ENCODE peak calls at places on chromosomes 2 and 18, in ten cellular contexts. X is Peyer's patch, S is IMR-90, P is HCT116, C is K562, H is heart left ventricle, U is gastrocnemius medialis, O is erythroblast, W is right lobe of liver, N is esophagus squamous epithelium. V is an unnamed sample.

GRCh38 chr2:424306-425172 is 136.6 kb upstream of the ALKAL2 start:
- DNase-seq in U (no peak), O (no peak), W (no peak), S (no peak), N (no peak), X (no peak), P (no peak), C (no peak), H (no peak), V (no peak)

GRCh38 chr18:31274915-31275314 is 43.0 kb upstream of the DSG1 start:
- DNase-seq in X (no peak), S (no peak), C (no peak), H (peak; percentile 72), U (no peak), W (peak; percentile 71), P (peak; percentile 66), N (no peak), O (no peak), V (no peak)

GRCh38 chr18:51757525-51757924 is 560.0 kb upstream of the MEX3C start:
- DNase-seq in C (no peak), P (no peak), S (no peak), O (no peak), H (no peak), N (no peak), U (no peak), X (no peak), W (no peak), V (no peak)

GRCh38 chr2:189585357-189585756 is 4.8 kb upstream of the SLC40A1 start:
- DNase-seq in N (no peak), W (no peak), S (no peak), X (no peak), H (no peak), U (no peak), P (no peak), C (no peak), O (no peak), V (no peak)

GRCh38 chr2:157830696-157831570 is 45.2 kb downstream of the ACVR1 start:
- DNase-seq in C (no peak), P (peak; percentile 67), S (peak; percentile 97), U (peak; percentile 48), X (no peak), O (peak; percentile 58), N (no peak), H (no peak), W (no peak), V (no peak)

GRCh38 chr2:1517786-1518500 is 104.7 kb downstream of the TPO start:
- DNase-seq in P (no peak), W (peak; percentile 38), X (no peak), N (no peak), H (no peak), C (no peak), O (no peak), U (no peak), S (no peak), V (no peak)

GRCh38 chr18:77004555-77005380 is 127.8 kb downstream of the MBP start:
- DNase-seq in H (no peak), O (no peak), W (no peak), N (no peak), X (no peak), C (no peak), U (no peak), S (no peak), P (no peak), V (no peak)

GRCh38 chr18:43022874-43023273 is 92.6 kb downstream of the RIT2 start:
- DNase-seq in U (no peak), H (no peak), N (no peak), O (no peak), C (no peak), S (no peak), P (no peak), W (no peak), X (no peak), V (no peak)

GRCh38 chr2:226030369-226031077 is 631.0 kb downstream of the NYAP2 start:
- DNase-seq in P (peak; percentile 47), U (no peak), H (no peak), N (no peak), C (no peak), W (no peak), O (no peak), S (no peak), X (no peak), V (no peak)

GRCh38 chr2:131112477-131113027 is 7.4 kb downstream of the PLEKHB2 start:
- DNase-seq in N (no peak), H (no peak), W (no peak), X (no peak), S (peak; percentile 26), C (no peak), P (no peak), U (no peak), O (no peak), V (no peak)

GRCh38 chr2:158761626-158762025 is 33.5 kb upstream of the DAPL1 start:
- DNase-seq in C (no peak), H (no peak), U (no peak), X (no peak), N (no peak), O (no peak), P (no peak), S (peak; percentile 27), W (no peak), V (no peak)

GRCh38 chr18:80147037-80147417 is 38.0 kb downstream of the ADNP2 start:
- DNase-seq in P (no peak), C (no peak), U (no peak), W (no peak), H (no peak), X (no peak), O (no peak), S (no peak), N (no peak), V (no peak)

GRCh38 chr18:22933958-22934423 is 863 bp downstream of the RBBP8 start:
- DNase-seq in U (no peak), C (no peak), S (peak; percentile 6), X (no peak), W (no peak), N (no peak), O (no peak), H (no peak), P (no peak), V (no peak)

GRCh38 chr2:164840930-164841718 is 499 bp downstream of the COBLL1 start:
- DNase-seq in U (peak; percentile 28), C (peak; percentile 34), P (peak; percentile 46), S (peak; percentile 32), H (peak; percentile 86), X (peak; percentile 89), N (no peak), W (peak; percentile 89), O (peak; percentile 94), V (peak; percentile 29)

GRCh38 chr2:72887032-72887835 is at the start of gene SPR:
- DNase-seq in U (peak; percentile 46), O (peak; percentile 80), N (no peak), S (peak; percentile 40), C (peak; percentile 85), H (peak; percentile 78), P (peak; percentile 43), X (peak; percentile 89), W (peak; percentile 91), V (peak; percentile 65)
- TF ChIP-seq POLR2A in U (no peak), O (no peak), N (no peak), S (no peak), C (peak; percentile 57), H (no peak), P (peak; percentile 69), X (peak; percentile 27), W (peak; percentile 76), V (no peak)

GRCh38 chr2:20448246-20449046 is 1.6 kb downstream of the RHOB start:
- DNase-seq in U (no peak), N (no peak), P (no peak), H (no peak), O (peak; percentile 36), S (peak; percentile 19), W (peak; percentile 60), C (no peak), X (no peak), V (no peak)
- TF ChIP-seq POLR2A in U (no peak), N (peak; percentile 60), P (peak; percentile 26), H (no peak), O (no peak), S (peak; percentile 65), W (peak; percentile 46), C (no peak), X (peak; percentile 25), V (peak; percentile 5)

DNA sequence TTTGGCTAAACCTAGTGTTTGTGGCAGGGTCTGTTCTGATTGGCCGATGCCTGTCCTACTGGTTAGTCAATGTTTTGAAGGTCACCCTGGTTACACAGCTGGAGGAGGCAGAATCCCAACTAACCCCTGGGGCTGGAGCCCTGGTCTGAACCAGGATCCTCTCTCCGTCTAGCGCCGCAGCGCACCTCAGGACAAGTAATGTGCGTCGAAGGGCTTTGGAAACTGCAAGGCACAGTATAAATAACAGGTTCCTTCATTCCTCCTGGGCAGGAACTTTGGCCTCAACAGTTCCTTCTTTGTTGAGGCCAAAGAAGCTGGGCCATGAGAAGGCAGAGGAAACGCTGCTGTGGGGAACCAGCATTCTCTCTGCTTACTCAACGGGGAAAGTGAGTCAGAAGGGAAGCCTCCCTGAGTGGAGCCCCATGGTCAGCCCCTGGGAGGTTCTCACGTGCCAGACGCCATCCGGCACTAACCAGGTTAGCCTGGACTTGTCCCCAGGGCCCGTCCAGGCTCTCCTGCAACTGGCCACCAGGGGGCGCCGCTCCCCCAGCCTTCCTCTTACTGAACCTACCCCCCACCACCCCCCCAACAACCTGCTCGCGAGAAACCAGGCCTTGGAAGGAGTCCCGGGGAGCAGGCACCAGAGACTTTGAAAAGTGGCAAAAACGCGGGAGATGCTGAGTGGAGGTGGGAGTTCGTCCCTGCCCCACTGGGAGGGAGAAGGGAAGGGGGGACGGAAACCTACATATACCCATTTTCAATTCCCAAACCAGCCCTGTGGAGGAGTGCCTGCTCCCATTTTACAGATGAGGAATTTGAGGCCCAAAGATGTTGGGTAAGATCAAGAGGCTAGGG is 19.8 kb downstream of the TEX44 start:
- DNase-seq in N (peak; percentile 68), S (peak; percentile 96), H (peak; percentile 92), U (peak; percentile 79), W (peak; percentile 88), C (peak; percentile 92), P (peak; percentile 88), O (peak; percentile 93), X (peak; percentile 94), V (peak; percentile 92)
- TF ChIP-seq POLR2A in N (no peak), S (peak; percentile 67), H (no peak), U (no peak), W (no peak), C (no peak), P (no peak), O (no peak), X (peak; percentile 22), V (peak; percentile 21)

GRCh38 chr2:27320958-27321543 is 1.8 kb downstream of the MPV17 start:
- DNase-seq in O (peak; percentile 70), S (peak; percentile 99), H (peak; percentile 93), P (peak; percentile 98), N (no peak), X (peak; percentile 79), C (peak; percentile 83), W (peak; percentile 78), U (peak; percentile 91), V (no peak)
- TF ChIP-seq POLR2A in O (no peak), S (peak; percentile 79), H (no peak), P (no peak), N (no peak), X (no peak), C (no peak), W (peak; percentile 94), U (peak; percentile 82), V (no peak)

GRCh38 chr2:64881037-64881492 is 108.1 kb upstream of the SLC1A4 start:
- DNase-seq in O (no peak), W (no peak), H (no peak), X (no peak), S (no peak), N (no peak), U (no peak), P (no peak), C (no peak), V (no peak)
- TF ChIP-seq POLR2A in O (no peak), W (no peak), H (no peak), X (no peak), S (no peak), N (no peak), U (no peak), P (no peak), C (no peak), V (no peak)

GRCh38 chr2:61536723-61537581 is 1.2 kb downstream of the XPO1 start:
- DNase-seq in P (peak; percentile 79), S (peak; percentile 88), C (peak; percentile 47), N (peak; percentile 62), H (peak; percentile 76), X (peak; percentile 83), O (peak; percentile 67), W (peak; percentile 90), U (peak; percentile 90), V (peak; percentile 39)
- TF ChIP-seq POLR2A in P (peak; percentile 62), S (no peak), C (peak; percentile 95), N (peak; percentile 76), H (no peak), X (peak; percentile 51), O (peak; percentile 89), W (peak; percentile 64), U (peak; percentile 87), V (peak; percentile 95)